ENCODE peak calls at places on chromosomes 4 and X, in five cellular contexts. H, V, S, B and D are unnamed samples.

GRCh38 chr4:187276786-187277408 is 553.2 kb upstream of the FAT1 start:
- DNase-seq in B (no peak), S (no peak), H (no peak), V (no peak), D (no peak)

GRCh38 chrX:107978707-107979307 is 3.4 kb downstream of the TEX13B start:
- DNase-seq in H (no peak), B (peak), V (no peak), S (no peak), D (peak)

GRCh38 chr4:86791126-86791525 is 58.1 kb downstream of the SLC10A6 start:
- DNase-seq in S (no peak), V (no peak), H (no peak), B (peak), D (no peak)

GRCh38 chr4:1028574-1029220 is 17.3 kb downstream of the FGFRL1 start:
- DNase-seq in B (no peak), H (no peak), S (no peak), V (no peak), D (no peak)

GRCh38 chrX:45806410-45807121 is 605.9 kb upstream of the DIPK2B start:
- DNase-seq in B (peak), H (peak), S (no peak), V (no peak), D (peak)

GRCh38 chr4:48654015-48654664 is 125.9 kb downstream of the FRYL start:
- DNase-seq in V (no peak), B (no peak), H (no peak), S (no peak), D (no peak)

GRCh38 chr4:86935499-86935832 is 655 bp downstream of the AFF1 start:
- DNase-seq in S (no peak), V (no peak), H (peak), B (no peak), D (peak)

GRCh38 chr4:184961693-184962092 is 56.6 kb upstream of the HELT start:
- DNase-seq in S (no peak), B (peak), V (no peak), H (no peak), D (peak)

GRCh38 chrX:131792789-131793462 is 230.2 kb upstream of the STK26 start:
- DNase-seq in S (peak), H (no peak), B (peak), V (no peak), D (no peak)

GRCh38 chr4:128162434-128162833 is 101.3 kb downstream of the LARP1B start:
- DNase-seq in V (no peak), B (no peak), S (no peak), H (no peak), D (no peak)

GRCh38 chrX:48939417-48940228 is 17.8 kb downstream of the OTUD5 start:
- DNase-seq in S (no peak), B (no peak), V (no peak), H (no peak), D (no peak)

GRCh38 chr4:147714575-147715401 is 17.1 kb upstream of the ARHGAP10 start:
- DNase-seq in V (no peak), S (no peak), H (no peak), B (no peak), D (no peak)

GRCh38 chr4:138222041-138222440 is 20.1 kb downstream of the SLC7A11 start:
- DNase-seq in S (no peak), V (no peak), B (no peak), H (no peak), D (no peak)

GRCh38 chrX:153732406-153732805 is 7.8 kb downstream of the ABCD1 start:
- DNase-seq in B (no peak), H (no peak), V (no peak), S (no peak), D (no peak)

GRCh38 chrX:153697924-153698865 is 10.5 kb downstream of the SLC6A8 start:
- DNase-seq in S (no peak), H (no peak), V (no peak), B (no peak), D (no peak)

GRCh38 chr4:113339430-113339813 is 290.0 kb downstream of the ANK2 start:
- DNase-seq in S (no peak), V (no peak), H (no peak), B (no peak), D (no peak)

GRCh38 chr4:112704991-112705845 is 68.3 kb downstream of the LARP7 start:
- DNase-seq in S (peak), H (no peak), V (no peak), B (peak), D (peak)

GRCh38 chr4:11774346-11774745 is 345.7 kb upstream of the HS3ST1 start:
- DNase-seq in S (no peak), V (no peak), B (no peak), H (no peak), D (no peak)

GRCh38 chr4:38230121-38230728 is 270.0 kb downstream of the PTTG2 start:
- DNase-seq in V (no peak), B (peak), S (no peak), H (no peak), D (peak)

GRCh38 chr4:80309301-80310004 is 26.1 kb upstream of the CFAP299 start:
- DNase-seq in S (no peak), H (no peak), B (no peak), V (no peak), D (no peak)

GRCh38 chr4:76624271-76624681 is 189.2 kb downstream of the SHROOM3 start:
- DNase-seq in S (no peak), B (peak), V (no peak), H (no peak), D (peak)

GRCh38 chrX:68504237-68504636 is 5.4 kb downstream of the YIPF6 start:
- DNase-seq in H (peak), V (no peak), S (no peak), B (no peak), D (no peak)

GRCh38 chrX:40316502-40316901 is 218.7 kb upstream of the BCOR start:
- DNase-seq in S (no peak), H (no peak), B (no peak), V (no peak), D (no peak)

GRCh38 chr4:88522702-88523324 is 763 bp downstream of the PYURF start:
- DNase-seq in H (peak), V (no peak), B (peak), S (no peak), D (peak)

GRCh38 chr4:150325872-150326271 is 247.6 kb downstream of the DCLK2 start:
- DNase-seq in S (peak), B (no peak), V (no peak), H (no peak), D (no peak)

GRCh38 chr4:152735302-152735917 is 44.1 kb downstream of the TIGD4 start:
- DNase-seq in H (no peak), S (no peak), B (no peak), V (no peak), D (peak)

GRCh38 chrX:65671966-65672365 is 4.5 kb downstream of the MSN start:
- DNase-seq in S (no peak), H (no peak), B (no peak), V (no peak), D (no peak)

GRCh38 chr4:172514011-172514410 is 654.6 kb upstream of the GALNT7 start:
- DNase-seq in S (no peak), V (no peak), B (peak), H (no peak), D (no peak)

GRCh38 chr4:175246941-175247340 is 328.8 kb downstream of the ADAM29 start:
- DNase-seq in B (no peak), H (no peak), V (no peak), S (no peak), D (no peak)